ENCODE peak calls at places on chromosomes 12 and 14, in ten cellular contexts. S is MCF 10A; Y is Panc1; K is CD8-positive, alpha-beta T cell; T is fibroblast of mammary gland; D is K562; R is esophagus muscularis mucosa; A is tibial nerve; I is endothelial cell; C is GM12865. Q is an unnamed sample.

GRCh38 chr14:36068777-36069534 is 107.6 kb downstream of the PTCSC3 start:
- DNase-seq in I (no peak), S (peak; percentile 66), Y (no peak), D (no peak), A (no peak), C (no peak), K (no peak), R (no peak), T (peak; percentile 80), Q (no peak)

GRCh38 chr12:61652265-61652664 is 607.9 kb upstream of the USP15 start:
- DNase-seq in T (no peak), Y (no peak), D (no peak), S (no peak), R (no peak), A (no peak), K (no peak), C (no peak), I (no peak), Q (no peak)

GRCh38 chr12:81644503-81644902 is 114.6 kb downstream of the PPFIA2 start:
- DNase-seq in R (no peak), K (no peak), I (no peak), A (no peak), Y (no peak), S (peak; percentile 51), T (peak; percentile 64), D (no peak), C (peak; percentile 30), Q (no peak)

GRCh38 chr12:25308761-25309160 is 58.0 kb upstream of the KRAS start:
- DNase-seq in K (no peak), Y (no peak), C (no peak), T (peak; percentile 31), S (no peak), I (no peak), D (no peak), A (no peak), R (no peak), Q (no peak)

GRCh38 chr14:87898301-87898700 is 94.7 kb downstream of the GALC start:
- DNase-seq in C (no peak), K (no peak), I (no peak), T (peak; percentile 27), Y (no peak), R (no peak), A (no peak), S (no peak), D (no peak), Q (no peak)

GRCh38 chr12:124433147-124433874 is 134.1 kb downstream of the NCOR2 start:
- DNase-seq in D (no peak), S (no peak), C (no peak), T (no peak), I (no peak), R (no peak), A (no peak), K (no peak), Y (no peak), Q (no peak)

GRCh38 chr12:32296541-32296940 is 102.8 kb upstream of the FGD4 start:
- DNase-seq in I (no peak), D (no peak), S (no peak), K (no peak), A (no peak), C (no peak), T (peak; percentile 58), Y (no peak), R (no peak), Q (no peak)

GRCh38 chr14:55404170-55404569 is 7.5 kb downstream of the ATG14 start:
- DNase-seq in I (no peak), T (no peak), D (no peak), K (no peak), A (no peak), C (no peak), S (no peak), Y (no peak), R (no peak), Q (no peak)

GRCh38 chr12:82361461-82361915 is 3.2 kb downstream of the METTL25 start:
- DNase-seq in A (no peak), R (no peak), Y (no peak), I (no peak), K (no peak), T (no peak), S (no peak), C (peak; percentile 9), D (no peak), Q (no peak)

GRCh38 chr12:8912910-8913309 is 1.4 kb upstream of the PHC1 start:
- DNase-seq in S (peak; percentile 11), I (peak; percentile 7), D (peak; percentile 20), A (no peak), T (peak; percentile 5), Y (no peak), C (peak; percentile 26), R (no peak), K (peak; percentile 9), Q (no peak)

GRCh38 chr14:68145539-68145938 is 326.0 kb downstream of the RAD51B start:
- DNase-seq in C (no peak), Y (no peak), K (no peak), D (no peak), R (no peak), I (no peak), A (no peak), T (peak; percentile 65), S (no peak), Q (no peak)

GRCh38 chr12:12985817-12986408 is 14.2 kb downstream of the HEBP1 start:
- DNase-seq in I (peak; percentile 62), K (no peak), C (peak; percentile 22), A (no peak), D (peak; percentile 35), R (no peak), Y (no peak), S (peak; percentile 55), T (peak; percentile 40), Q (no peak)

GRCh38 chr14:102050625-102051024 is 36.2 kb downstream of the HSP90AA1 start:
- DNase-seq in I (no peak), C (no peak), D (no peak), Y (no peak), T (peak; percentile 79), A (no peak), R (no peak), S (no peak), K (no peak), Q (no peak)

GRCh38 chr14:51715742-51716141 is 64.0 kb downstream of the FRMD6 start:
- DNase-seq in T (no peak), Y (no peak), D (no peak), I (no peak), K (no peak), R (no peak), S (no peak), A (no peak), C (no peak), Q (no peak)

GRCh38 chr14:62739647-62740046 is 305.6 kb downstream of the KCNH5 start:
- DNase-seq in D (no peak), C (no peak), T (no peak), Y (no peak), S (no peak), I (no peak), A (no peak), K (no peak), R (no peak), Q (no peak)

GRCh38 chr12:27682534-27682933 is 13.7 kb upstream of the REP15 start:
- DNase-seq in C (no peak), A (no peak), S (no peak), R (no peak), K (no peak), T (peak; percentile 36), D (no peak), Y (no peak), I (no peak), Q (no peak)

GRCh38 chr12:39988574-39988973 is 117.3 kb downstream of the SLC2A13 start:
- DNase-seq in I (no peak), K (no peak), A (no peak), R (no peak), Y (no peak), T (no peak), C (no peak), D (no peak), S (no peak), Q (no peak)

GRCh38 chr14:99595034-99595433 is 9.0 kb downstream of the CCDC85C start:
- DNase-seq in I (no peak), S (no peak), K (no peak), Y (no peak), T (no peak), D (no peak), R (no peak), C (peak; percentile 62), A (no peak), Q (no peak)

GRCh38 chr12:45946435-45946834 is 43.9 kb downstream of the SCAF11 start:
- DNase-seq in I (no peak), S (no peak), A (no peak), T (no peak), D (no peak), R (no peak), Y (no peak), C (no peak), K (no peak), Q (no peak)

GRCh38 chr12:108768591-108769500 is 37.5 kb upstream of the CORO1C start:
- DNase-seq in I (peak; percentile 31), T (no peak), A (no peak), S (no peak), Y (no peak), C (peak; percentile 46), D (peak; percentile 39), K (peak; percentile 12), R (no peak), Q (peak; percentile 19)

GRCh38 chr14:80364274-80364673 is 153.0 kb upstream of the DIO2 start:
- DNase-seq in D (no peak), I (no peak), C (peak; percentile 4), K (no peak), T (peak; percentile 54), R (no peak), S (peak; percentile 34), A (no peak), Y (no peak), Q (no peak)
- TF ChIP-seq CTCF in D (no peak), I (peak; percentile 16), C (no peak), K (no peak), T (peak; percentile 65), R (no peak), S (no peak), A (no peak), Y (peak; percentile 20), Q (no peak)

GRCh38 chr14:69235708-69236107 is 24.2 kb upstream of the GALNT16 start:
- DNase-seq in K (no peak), D (no peak), Y (no peak), C (no peak), R (no peak), S (no peak), A (no peak), I (no peak), T (no peak), Q (no peak)
- TF ChIP-seq CTCF in K (no peak), D (no peak), Y (no peak), C (no peak), R (no peak), S (no peak), A (no peak), I (no peak), T (no peak), Q (no peak)

GRCh38 chr14:95535226-95536021 is 574 bp downstream of the GLRX5 start:
- DNase-seq in K (no peak), I (peak; percentile 50), R (no peak), A (no peak), D (peak; percentile 29), Y (no peak), S (no peak), T (no peak), C (peak; percentile 39), Q (no peak)
- TF ChIP-seq CTCF in K (no peak), I (no peak), R (no peak), A (no peak), D (no peak), Y (no peak), S (no peak), T (no peak), C (no peak), Q (no peak)

GRCh38 chr12:16681196-16681595 is 75.2 kb upstream of the LMO3 start:
- DNase-seq in R (no peak), K (no peak), C (no peak), S (no peak), A (no peak), D (no peak), Y (no peak), T (no peak), I (no peak), Q (no peak)

GRCh38 chr12:16685107-16685506 is 79.1 kb upstream of the LMO3 start:
- DNase-seq in T (peak; percentile 10), Y (no peak), D (no peak), I (no peak), K (no peak), A (no peak), R (no peak), S (peak; percentile 10), C (no peak), Q (no peak)
- TF ChIP-seq CTCF in T (peak; percentile 30), Y (no peak), D (no peak), I (peak; percentile 25), K (no peak), A (no peak), R (no peak), S (peak; percentile 39), C (peak; percentile 20), Q (no peak)